ENCODE peak calls at places on chromosomes 2 and 18, in nine cellular contexts. U, X, I, A, O, T, W, S and G are unnamed samples.
A peak's percentile ranks its signal among the peaks of the same experiment; 100 is the strongest.

GRCh38 chr2:172964511-172964910 is 111.1 kb upstream of the MAP3K20 start:
- DNase-seq in U (no peak), X (no peak), I (peak; percentile 45), A (no peak), O (no peak), T (no peak), W (no peak), S (no peak), G (no peak)

GRCh38 chr2:101121174-101121573 is 30.0 kb downstream of the TBC1D8 start:
- DNase-seq in U (no peak), X (no peak), I (no peak), A (no peak), O (no peak), T (no peak), W (no peak), S (no peak), G (no peak)

GRCh38 chr2:161681043-161681442 is 56.8 kb downstream of the SLC4A10 start:
- DNase-seq in U (no peak), X (no peak), I (peak; percentile 1), A (no peak), O (no peak), T (no peak), W (no peak), S (no peak), G (no peak)

GRCh38 chr2:158781562-158781961 is 13.6 kb upstream of the DAPL1 start:
- DNase-seq in U (no peak), X (no peak), I (peak; percentile 34), A (no peak), O (no peak), T (no peak), W (no peak), S (no peak), G (no peak)

GRCh38 chr2:115084446-115084845 is 642.0 kb downstream of the DPP10 start:
- DNase-seq in U (no peak), X (no peak), I (no peak), A (no peak), O (no peak), T (no peak), W (no peak), S (no peak), G (no peak)

GRCh38 chr2:17626986-17627385 is 86.5 kb downstream of the VSNL1 start:
- DNase-seq in U (no peak), X (no peak), I (no peak), A (no peak), O (no peak), T (no peak), W (no peak), S (no peak), G (no peak)

GRCh38 chr2:182894174-182894573 is 27.7 kb upstream of the FRZB start:
- DNase-seq in U (no peak), X (no peak), I (peak; percentile 44), A (no peak), O (no peak), T (no peak), W (no peak), S (no peak), G (no peak)

GRCh38 chr2:69998761-69999160 is 37.3 kb upstream of the ASPRV1 start:
- DNase-seq in U (no peak), X (no peak), I (no peak), A (no peak), O (no peak), T (no peak), W (no peak), S (no peak), G (no peak)

GRCh38 chr2:206004004-206004693 is 81.8 kb downstream of the INO80D start:
- DNase-seq in U (no peak), X (no peak), I (peak; percentile 37), A (peak; percentile 17), O (no peak), T (no peak), W (peak; percentile 37), S (peak; percentile 35), G (no peak)

GRCh38 chr2:205684871-205685313 is 2.6 kb downstream of the NRP2 start:
- DNase-seq in U (peak; percentile 83), X (no peak), I (no peak), A (no peak), O (no peak), T (no peak), W (no peak), S (no peak), G (peak; percentile 88)

GRCh38 chr2:132937629-132938028 is 267.6 kb upstream of the LYPD1 start:
- DNase-seq in U (no peak), X (no peak), I (peak; percentile 71), A (no peak), O (no peak), T (no peak), W (no peak), S (no peak), G (no peak)

GRCh38 chr18:12944724-12945123 is 3.1 kb upstream of the SEH1L start:
- DNase-seq in U (no peak), X (no peak), I (peak; percentile 26), A (no peak), O (no peak), T (no peak), W (no peak), S (peak; percentile 18), G (no peak)

GRCh38 chr2:74261204-74261864 is 62.9 kb downstream of the MTHFD2 start:
- DNase-seq in U (no peak), X (peak; percentile 4), I (peak; percentile 59), A (peak; percentile 5), O (no peak), T (peak; percentile 24), W (no peak), S (peak; percentile 21), G (no peak)

GRCh38 chr2:52821631-52822030 is 946.0 kb upstream of the CHAC2 start:
- DNase-seq in U (no peak), X (no peak), I (no peak), A (no peak), O (no peak), T (no peak), W (no peak), S (no peak), G (no peak)